ENCODE peak calls at places on chromosomes 4 and X, in eight cellular contexts. One of them, this sample, is unnamed.

GRCh38 chr4:33739886-33740285 is 2504.4 kb downstream of the ARAP2 start:
- DNase-seq in heart left ventricle: no peak
- DNase-seq in lung: no peak
- DNase-seq in ovary: no peak
- DNase-seq in mammary epithelial cell: no peak
- DNase-seq in astrocyte of the spinal cord: no peak
- DNase-seq in sigmoid colon: no peak
- DNase-seq in transverse colon: no peak
- DNase-seq in this sample: no peak

GRCh38 chr4:112185740-112186670 is 40.8 kb downstream of the FAM241A start:
- DNase-seq in transverse colon: no peak
- DNase-seq in mammary epithelial cell: no peak
- DNase-seq in ovary: no peak
- DNase-seq in lung: no peak
- DNase-seq in heart left ventricle: no peak
- DNase-seq in sigmoid colon: no peak
- DNase-seq in astrocyte of the spinal cord: no peak
- DNase-seq in this sample: no peak

GRCh38 chr4:54063737-54064316 is 578 bp downstream of the CHIC2 start:
- DNase-seq in transverse colon: peak
- DNase-seq in sigmoid colon: peak
- DNase-seq in mammary epithelial cell: peak
- DNase-seq in lung: peak
- DNase-seq in ovary: peak
- DNase-seq in heart left ventricle: peak
- DNase-seq in astrocyte of the spinal cord: no peak
- DNase-seq in this sample: peak

GRCh38 chr4:155604718-155605601 is 61.7 kb upstream of the GUCY1A1 start:
- DNase-seq in transverse colon: peak
- DNase-seq in sigmoid colon: peak
- DNase-seq in ovary: no peak
- DNase-seq in lung: peak
- DNase-seq in astrocyte of the spinal cord: peak
- DNase-seq in heart left ventricle: no peak
- DNase-seq in mammary epithelial cell: peak
- DNase-seq in this sample: no peak

GRCh38 chrX:50707376-50707775 is 106.6 kb downstream of the SHROOM4 start:
- DNase-seq in sigmoid colon: no peak
- DNase-seq in astrocyte of the spinal cord: no peak
- DNase-seq in heart left ventricle: no peak
- DNase-seq in ovary: no peak
- DNase-seq in lung: no peak
- DNase-seq in transverse colon: peak
- DNase-seq in mammary epithelial cell: peak
- DNase-seq in this sample: no peak

GRCh38 chr4:121269001-121269400 is 104.9 kb upstream of the TNIP3 start:
- DNase-seq in heart left ventricle: no peak
- DNase-seq in ovary: no peak
- DNase-seq in mammary epithelial cell: no peak
- DNase-seq in astrocyte of the spinal cord: no peak
- DNase-seq in sigmoid colon: no peak
- DNase-seq in lung: no peak
- DNase-seq in transverse colon: no peak
- DNase-seq in this sample: no peak

GRCh38 chrX:55486736-55487135 is 2.9 kb downstream of the USP51 start:
- DNase-seq in transverse colon: no peak
- DNase-seq in astrocyte of the spinal cord: no peak
- DNase-seq in lung: no peak
- DNase-seq in ovary: no peak
- DNase-seq in sigmoid colon: peak
- DNase-seq in heart left ventricle: no peak
- DNase-seq in mammary epithelial cell: peak
- DNase-seq in this sample: no peak

GRCh38 chr4:23788460-23788859 is 101.4 kb downstream of the PPARGC1A start:
- DNase-seq in lung: no peak
- DNase-seq in ovary: no peak
- DNase-seq in astrocyte of the spinal cord: no peak
- DNase-seq in sigmoid colon: no peak
- DNase-seq in heart left ventricle: no peak
- DNase-seq in mammary epithelial cell: no peak
- DNase-seq in transverse colon: no peak
- DNase-seq in this sample: no peak

GRCh38 chr4:24952667-24953066 is 39.8 kb upstream of the CCDC149 start:
- DNase-seq in astrocyte of the spinal cord: no peak
- DNase-seq in ovary: no peak
- DNase-seq in mammary epithelial cell: no peak
- DNase-seq in lung: no peak
- DNase-seq in transverse colon: no peak
- DNase-seq in sigmoid colon: no peak
- DNase-seq in heart left ventricle: no peak
- DNase-seq in this sample: no peak

GRCh38 chrX:130497531-130497930 is 95.7 kb downstream of the RBMX2 start:
- DNase-seq in mammary epithelial cell: no peak
- DNase-seq in transverse colon: no peak
- DNase-seq in astrocyte of the spinal cord: no peak
- DNase-seq in heart left ventricle: no peak
- DNase-seq in ovary: no peak
- DNase-seq in sigmoid colon: no peak
- DNase-seq in lung: no peak
- DNase-seq in this sample: no peak

GRCh38 chr4:153643406-153644016 is 40.6 kb upstream of the TLR2 start:
- DNase-seq in ovary: no peak
- DNase-seq in heart left ventricle: no peak
- DNase-seq in sigmoid colon: no peak
- DNase-seq in lung: no peak
- DNase-seq in astrocyte of the spinal cord: peak
- DNase-seq in transverse colon: no peak
- DNase-seq in mammary epithelial cell: peak
- DNase-seq in this sample: peak

GRCh38 chr4:105895324-105895608 is at the start of gene NPNT:
- DNase-seq in lung: peak
- DNase-seq in heart left ventricle: peak
- DNase-seq in transverse colon: peak
- DNase-seq in mammary epithelial cell: no peak
- DNase-seq in sigmoid colon: no peak
- DNase-seq in astrocyte of the spinal cord: no peak
- DNase-seq in ovary: no peak
- DNase-seq in this sample: peak

GRCh38 chr4:98546910-98547544 is 111.4 kb downstream of the TSPAN5 start:
- DNase-seq in ovary: peak
- DNase-seq in lung: no peak
- DNase-seq in heart left ventricle: no peak
- DNase-seq in mammary epithelial cell: peak
- DNase-seq in transverse colon: no peak
- DNase-seq in astrocyte of the spinal cord: peak
- DNase-seq in sigmoid colon: peak
- DNase-seq in this sample: no peak

GRCh38 chr4:36273276-36273675 is 8.1 kb upstream of the DTHD1 start:
- DNase-seq in mammary epithelial cell: peak
- DNase-seq in sigmoid colon: no peak
- DNase-seq in lung: no peak
- DNase-seq in transverse colon: no peak
- DNase-seq in astrocyte of the spinal cord: no peak
- DNase-seq in ovary: no peak
- DNase-seq in heart left ventricle: no peak
- DNase-seq in this sample: no peak

GRCh38 chrX:108033890-108034289 is 11.0 kb upstream of the VSIG1 start:
- DNase-seq in ovary: no peak
- DNase-seq in lung: no peak
- DNase-seq in transverse colon: no peak
- DNase-seq in sigmoid colon: no peak
- DNase-seq in mammary epithelial cell: no peak
- DNase-seq in astrocyte of the spinal cord: no peak
- DNase-seq in heart left ventricle: no peak
- DNase-seq in this sample: no peak

GRCh38 chrX:108034725-108035124 is 10.1 kb upstream of the VSIG1 start:
- DNase-seq in heart left ventricle: no peak
- DNase-seq in sigmoid colon: no peak
- DNase-seq in ovary: no peak
- DNase-seq in lung: no peak
- DNase-seq in transverse colon: no peak
- DNase-seq in astrocyte of the spinal cord: no peak
- DNase-seq in mammary epithelial cell: no peak
- DNase-seq in this sample: no peak

GRCh38 chrX:108029928-108030711 is 14.7 kb upstream of the VSIG1 start:
- DNase-seq in transverse colon: no peak
- DNase-seq in ovary: no peak
- DNase-seq in heart left ventricle: no peak
- DNase-seq in lung: no peak
- DNase-seq in astrocyte of the spinal cord: no peak
- DNase-seq in mammary epithelial cell: no peak
- DNase-seq in sigmoid colon: no peak
- DNase-seq in this sample: peak

GRCh38 chrX:108036298-108036973 is 8.4 kb upstream of the VSIG1 start:
- DNase-seq in sigmoid colon: no peak
- DNase-seq in ovary: no peak
- DNase-seq in transverse colon: no peak
- DNase-seq in mammary epithelial cell: peak
- DNase-seq in heart left ventricle: no peak
- DNase-seq in astrocyte of the spinal cord: peak
- DNase-seq in lung: no peak
- DNase-seq in this sample: no peak

GRCh38 chrX:108032944-108033343 is 11.9 kb upstream of the VSIG1 start:
- DNase-seq in sigmoid colon: no peak
- DNase-seq in transverse colon: no peak
- DNase-seq in ovary: no peak
- DNase-seq in lung: no peak
- DNase-seq in astrocyte of the spinal cord: no peak
- DNase-seq in mammary epithelial cell: no peak
- DNase-seq in heart left ventricle: no peak
- DNase-seq in this sample: no peak
- TF ChIP-seq CTCF in sigmoid colon: no peak
- TF ChIP-seq CTCF in transverse colon: no peak
- TF ChIP-seq CTCF in ovary: no peak
- TF ChIP-seq CTCF in lung: no peak
- TF ChIP-seq CTCF in astrocyte of the spinal cord: no peak
- TF ChIP-seq CTCF in mammary epithelial cell: no peak
- TF ChIP-seq CTCF in heart left ventricle: no peak
- TF ChIP-seq CTCF in this sample: no peak

DNA sequence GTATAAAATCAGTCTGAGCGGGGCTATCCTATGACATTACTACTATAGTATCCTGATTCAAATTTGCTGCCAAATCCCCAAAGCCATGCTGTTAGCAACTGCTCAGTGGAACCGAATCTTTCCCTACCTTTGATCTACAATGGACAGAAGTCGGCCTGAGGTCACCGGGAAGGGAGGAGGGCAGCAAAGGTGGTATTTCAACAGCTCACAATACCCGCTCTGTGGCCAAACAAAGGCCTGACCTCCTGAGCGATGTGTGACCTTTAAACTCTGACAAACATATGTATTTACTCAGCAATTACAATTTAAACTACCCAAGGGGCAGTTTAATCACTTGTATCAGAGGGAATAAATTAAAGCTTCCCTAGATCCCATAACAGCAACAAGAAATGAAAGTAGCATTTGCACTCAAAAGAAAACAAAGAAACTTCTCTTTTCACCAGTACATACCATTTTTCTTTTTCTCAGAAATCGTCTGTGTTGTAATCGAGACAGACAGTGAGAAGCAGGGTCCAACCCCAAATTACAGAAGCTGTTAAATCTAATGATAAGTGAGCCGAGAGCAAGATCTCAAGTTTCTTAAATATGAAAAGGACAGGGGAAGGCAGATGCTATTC is 11.6 kb upstream of the TMEM128 start:
- DNase-seq in heart left ventricle: no peak
- DNase-seq in sigmoid colon: no peak
- DNase-seq in astrocyte of the spinal cord: no peak
- DNase-seq in transverse colon: no peak
- DNase-seq in mammary epithelial cell: no peak
- DNase-seq in ovary: no peak
- DNase-seq in lung: no peak
- DNase-seq in this sample: no peak
- H3K4me3 ChIP-seq in heart left ventricle: no peak
- H3K4me3 ChIP-seq in sigmoid colon: no peak
- H3K4me3 ChIP-seq in astrocyte of the spinal cord: no peak
- H3K4me3 ChIP-seq in transverse colon: no peak
- H3K4me3 ChIP-seq in mammary epithelial cell: no peak
- H3K4me3 ChIP-seq in ovary: no peak
- H3K4me3 ChIP-seq in lung: no peak
- H3K4me3 ChIP-seq in this sample: no peak

DNA sequence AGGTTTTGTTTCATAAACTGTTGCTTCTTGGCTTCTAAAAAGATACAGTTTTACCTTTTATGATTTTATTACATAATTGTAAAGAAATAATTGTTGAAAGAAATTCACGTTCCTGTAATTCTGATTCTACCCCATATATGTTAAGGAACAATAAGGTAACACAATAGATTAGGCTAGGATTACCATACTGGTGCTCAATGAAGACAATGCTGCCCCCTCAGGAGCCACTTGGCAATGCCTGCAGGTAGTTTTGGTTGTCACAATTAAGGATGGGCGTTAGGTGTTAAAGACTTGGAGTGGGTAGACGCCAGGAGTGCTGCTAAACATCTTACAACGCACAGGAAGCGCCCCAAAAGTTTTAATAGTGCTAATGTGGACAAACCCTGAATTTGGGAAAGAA is 133.2 kb downstream of the NLGN4X start:
- DNase-seq in mammary epithelial cell: no peak
- DNase-seq in transverse colon: no peak
- DNase-seq in sigmoid colon: no peak
- DNase-seq in astrocyte of the spinal cord: no peak
- DNase-seq in ovary: no peak
- DNase-seq in heart left ventricle: no peak
- DNase-seq in lung: no peak
- DNase-seq in this sample: peak
- TF ChIP-seq CTCF in mammary epithelial cell: peak
- TF ChIP-seq CTCF in transverse colon: no peak
- TF ChIP-seq CTCF in sigmoid colon: no peak
- TF ChIP-seq CTCF in astrocyte of the spinal cord: no peak
- TF ChIP-seq CTCF in ovary: no peak
- TF ChIP-seq CTCF in heart left ventricle: no peak
- TF ChIP-seq CTCF in lung: no peak
- TF ChIP-seq CTCF in this sample: no peak

GRCh38 chrX:138710866-138711331 is 618 bp downstream of the FGF13 start:
- DNase-seq in heart left ventricle: peak
- DNase-seq in transverse colon: no peak
- DNase-seq in sigmoid colon: peak
- DNase-seq in astrocyte of the spinal cord: no peak
- DNase-seq in ovary: peak
- DNase-seq in mammary epithelial cell: no peak
- DNase-seq in lung: no peak
- DNase-seq in this sample: no peak

GRCh38 chrX:138711399-138712347 is at the start of gene FGF13:
- DNase-seq in sigmoid colon: peak
- DNase-seq in lung: peak
- DNase-seq in heart left ventricle: peak
- DNase-seq in transverse colon: peak
- DNase-seq in astrocyte of the spinal cord: peak
- DNase-seq in ovary: peak
- DNase-seq in mammary epithelial cell: no peak
- DNase-seq in this sample: peak

GRCh38 chrX:138708268-138708667 is 3.2 kb downstream of the FGF13 start:
- DNase-seq in astrocyte of the spinal cord: no peak
- DNase-seq in heart left ventricle: no peak
- DNase-seq in mammary epithelial cell: no peak
- DNase-seq in ovary: no peak
- DNase-seq in lung: no peak
- DNase-seq in transverse colon: no peak
- DNase-seq in sigmoid colon: no peak
- DNase-seq in this sample: no peak

GRCh38 chrX:138710311-138710791 is 1.2 kb downstream of the FGF13 start:
- DNase-seq in transverse colon: no peak
- DNase-seq in ovary: peak
- DNase-seq in lung: no peak
- DNase-seq in mammary epithelial cell: no peak
- DNase-seq in sigmoid colon: no peak
- DNase-seq in heart left ventricle: no peak
- DNase-seq in astrocyte of the spinal cord: no peak
- DNase-seq in this sample: no peak

GRCh38 chrX:138709886-138710285 is 1.6 kb downstream of the FGF13 start:
- DNase-seq in sigmoid colon: no peak
- DNase-seq in mammary epithelial cell: no peak
- DNase-seq in heart left ventricle: no peak
- DNase-seq in astrocyte of the spinal cord: peak
- DNase-seq in lung: no peak
- DNase-seq in ovary: no peak
- DNase-seq in transverse colon: no peak
- DNase-seq in this sample: no peak
- H3K4me3 ChIP-seq in sigmoid colon: peak
- H3K4me3 ChIP-seq in mammary epithelial cell: no peak
- H3K4me3 ChIP-seq in heart left ventricle: peak
- H3K4me3 ChIP-seq in astrocyte of the spinal cord: no peak
- H3K4me3 ChIP-seq in lung: no peak
- H3K4me3 ChIP-seq in ovary: peak
- H3K4me3 ChIP-seq in transverse colon: no peak
- H3K4me3 ChIP-seq in this sample: no peak